ENCODE peak calls at places on chromosomes 1 and 21, in nine cellular contexts. V is Daoy; U is neuronal stem cell; P is stimulated activated naive CD4-positive, alpha-beta T cell; C is A549; Q is AG08395; H is cardiac muscle cell; J is stomach; Z is heart right ventricle. E is an unnamed sample.

GRCh38 chr1:151832318-151832984 is 849 bp upstream of the RORC start:
- DNase-seq in Q (peak; percentile 66), U (no peak), C (no peak), V (peak; percentile 21), P (no peak), Z (peak; percentile 80), J (peak; percentile 98), H (peak; percentile 74), E (no peak)

GRCh38 chr1:3409737-3410434 is 44.6 kb upstream of the ARHGEF16 start:
- DNase-seq in H (peak; percentile 57), V (peak; percentile 80), U (no peak), Z (peak; percentile 58), P (no peak), C (peak; percentile 83), J (peak; percentile 70), Q (peak; percentile 95), E (no peak)

GRCh38 chr1:61322008-61322744 is 239.8 kb downstream of the NFIA start:
- DNase-seq in P (no peak), H (no peak), Z (no peak), J (no peak), U (no peak), C (no peak), Q (no peak), V (no peak), E (no peak)

GRCh38 chr1:185373813-185374524 is 56.9 kb upstream of the IVNS1ABP start:
- DNase-seq in P (no peak), U (no peak), J (no peak), Z (no peak), H (peak; percentile 9), Q (peak; percentile 45), V (peak; percentile 77), C (no peak), E (no peak)

GRCh38 chr1:56063461-56063860 is 515.9 kb downstream of the PLPP3 start:
- DNase-seq in P (no peak), U (no peak), H (peak; percentile 49), C (no peak), V (no peak), Z (no peak), J (no peak), Q (no peak), E (no peak)

GRCh38 chr1:72635719-72636118 is 353.4 kb upstream of the NEGR1 start:
- DNase-seq in U (no peak), C (no peak), P (no peak), J (no peak), H (peak; percentile 64), V (no peak), Z (no peak), Q (no peak), E (no peak)

GRCh38 chr1:161172776-161173376 is 4.4 kb downstream of the B4GALT3 start:
- DNase-seq in H (peak; percentile 91), P (no peak), C (no peak), Q (peak; percentile 84), J (no peak), U (no peak), V (no peak), Z (peak; percentile 54), E (no peak)

GRCh38 chr1:87805661-87806376 is 477.1 kb downstream of the LMO4 start:
- DNase-seq in J (no peak), V (peak; percentile 81), Z (no peak), U (no peak), C (peak; percentile 13), P (no peak), H (peak; percentile 69), Q (no peak), E (no peak)

GRCh38 chr1:17276568-17276967 is 27.7 kb downstream of the PADI3 start:
- DNase-seq in H (peak; percentile 53), Q (peak; percentile 62), P (no peak), V (peak; percentile 96), C (peak; percentile 71), Z (no peak), J (peak; percentile 28), U (no peak), E (no peak)

GRCh38 chr21:36207577-36208320 is 51.1 kb downstream of the DOP1B start:
- DNase-seq in P (no peak), Q (peak; percentile 17), H (no peak), Z (no peak), C (no peak), J (no peak), V (peak; percentile 85), U (no peak), E (no peak)

GRCh38 chr1:30748699-30749401 is 8.7 kb downstream of the LAPTM5 start:
- DNase-seq in J (no peak), Q (no peak), V (no peak), U (no peak), P (peak; percentile 28), C (no peak), H (peak; percentile 21), Z (no peak), E (no peak)

GRCh38 chr1:2090216-2090890 is 40.1 kb downstream of the PRKCZ start:
- DNase-seq in H (no peak), U (no peak), V (no peak), C (no peak), Q (no peak), Z (no peak), P (no peak), J (no peak), E (no peak)

GRCh38 chr21:40840441-40840840 is 6.5 kb downstream of the DSCAM start:
- DNase-seq in U (no peak), H (no peak), Q (no peak), Z (no peak), V (peak; percentile 43), J (no peak), P (no peak), C (no peak), E (no peak)

GRCh38 chr1:113391643-113392271 is 1.4 kb downstream of the MAGI3 start:
- DNase-seq in H (no peak), Q (no peak), U (no peak), V (peak; percentile 34), C (no peak), P (peak; percentile 44), J (peak; percentile 27), Z (no peak), E (no peak)